ENCODE peak calls at places on chromosomes 11 and 22, in five cellular contexts. Y is HCT116, O is mammary epithelial cell, E is fibroblast of lung, U is IMR-90. K is an unnamed sample.

GRCh38 chr22:22787805-22788459 is 99.7 kb upstream of the IGLL5 start:
- DNase-seq in Y (peak; percentile 44), O (peak; percentile 12), E (peak; percentile 49), U (peak; percentile 28), K (peak; percentile 68)

GRCh38 chr11:36672815-36673450 is 74.9 kb upstream of the RAG2 start:
- DNase-seq in Y (peak; percentile 38), O (peak; percentile 39), E (peak; percentile 61), U (peak; percentile 58), K (peak; percentile 52)

GRCh38 chr11:126578021-126578420 is 222.5 kb downstream of the ST3GAL4 start:
- DNase-seq in Y (no peak), O (no peak), E (no peak), U (no peak), K (no peak)

GRCh38 chr11:76628408-76628947 is 42.1 kb downstream of the LRRC32 start:
- DNase-seq in Y (no peak), O (no peak), E (no peak), U (no peak), K (no peak)

GRCh38 chr11:31882951-31883392 is 71.8 kb upstream of the PAX6 start:
- DNase-seq in Y (no peak), O (no peak), E (no peak), U (no peak), K (peak; percentile 12)

GRCh38 chr11:23263466-23263865 is 403.2 kb upstream of the CCDC179 start:
- DNase-seq in Y (no peak), O (no peak), E (no peak), U (no peak), K (no peak)

GRCh38 chr11:120543816-120544215 is 32.3 kb downstream of the GRIK4 start:
- DNase-seq in Y (no peak), O (no peak), E (no peak), U (no peak), K (no peak)

GRCh38 chr22:49935561-49935960 is 17.1 kb downstream of the CRELD2 start:
- DNase-seq in Y (no peak), O (no peak), E (peak; percentile 31), U (no peak), K (no peak)

GRCh38 chr11:134199531-134199930 is 24.2 kb downstream of the NCAPD3 start:
- DNase-seq in Y (no peak), O (no peak), E (no peak), U (no peak), K (no peak)

GRCh38 chr22:19983701-19984100 is 32.9 kb downstream of the ARVCF start:
- DNase-seq in Y (no peak), O (no peak), E (no peak), U (no peak), K (peak; percentile 25)

GRCh38 chr22:37342065-37342464 is 59.8 kb downstream of the CYTH4 start:
- DNase-seq in Y (no peak), O (no peak), E (no peak), U (no peak), K (no peak)

GRCh38 chr22:17891427-17892167 is 117.3 kb upstream of the BID start:
- DNase-seq in Y (no peak), O (no peak), E (no peak), U (no peak), K (no peak)

GRCh38 chr11:64457416-64458010 is 98.6 kb downstream of the RPS6KA4 start:
- DNase-seq in Y (no peak), O (no peak), E (no peak), U (no peak), K (no peak)

GRCh38 chr11:24132471-24132870 is 364.4 kb upstream of the LUZP2 start:
- DNase-seq in Y (no peak), O (no peak), E (no peak), U (no peak), K (no peak)

GRCh38 chr22:43796567-43796966 is 15.5 kb downstream of the EFCAB6 start:
- DNase-seq in Y (peak; percentile 6), O (peak; percentile 20), E (peak; percentile 72), U (peak; percentile 81), K (peak; percentile 62)

GRCh38 chr22:20154602-20155183 is 3.8 kb upstream of the CCDC188 start:
- DNase-seq in Y (no peak), O (no peak), E (no peak), U (no peak), K (no peak)

GRCh38 chr11:3001496-3001895 is 9.4 kb upstream of the NAP1L4 start:
- DNase-seq in Y (no peak), O (no peak), E (no peak), U (no peak), K (no peak)

GRCh38 chr11:115439385-115439784 is 64.8 kb downstream of the CADM1 start:
- DNase-seq in Y (no peak), O (peak; percentile 2), E (peak; percentile 44), U (peak; percentile 79), K (no peak)

GRCh38 chr22:36386351-36386899 is 1.3 kb downstream of the MYH9 start:
- DNase-seq in Y (no peak), O (no peak), E (no peak), U (no peak), K (peak; percentile 79)

GRCh38 chr11:39239553-39239952 is 2219.9 kb downstream of the LRRC4C start:
- DNase-seq in Y (no peak), O (peak; percentile 3), E (no peak), U (no peak), K (no peak)

DNA sequence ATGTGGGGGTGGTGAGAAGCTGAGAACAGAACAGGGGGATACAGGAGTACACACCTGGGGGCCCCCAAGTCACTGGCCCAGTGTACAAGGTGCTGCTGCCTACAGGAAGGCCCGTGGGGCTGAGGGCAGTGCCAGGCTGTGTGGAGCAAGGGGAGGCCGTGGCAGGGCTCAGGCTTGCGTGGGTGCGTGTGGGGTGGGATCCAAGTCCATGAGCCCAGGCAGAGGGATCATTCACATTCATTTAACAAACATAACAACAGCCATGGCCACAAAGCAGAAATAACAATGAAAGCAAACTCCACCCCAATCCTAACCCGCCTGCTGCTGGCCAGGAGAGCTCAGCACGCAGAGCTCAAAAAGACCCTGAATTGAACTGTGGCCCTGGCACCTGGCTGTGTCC is 17.1 kb upstream of the SCGB1A1 start:
- DNase-seq in Y (no peak), O (no peak), E (no peak), U (no peak), K (peak; percentile 51)
- H3K9ac ChIP-seq in Y (no peak overlapping the region), O (no peak overlapping the region), E (no peak overlapping the region), U (no peak overlapping the region), K (peak overlapping the region; percentile 51)

DNA sequence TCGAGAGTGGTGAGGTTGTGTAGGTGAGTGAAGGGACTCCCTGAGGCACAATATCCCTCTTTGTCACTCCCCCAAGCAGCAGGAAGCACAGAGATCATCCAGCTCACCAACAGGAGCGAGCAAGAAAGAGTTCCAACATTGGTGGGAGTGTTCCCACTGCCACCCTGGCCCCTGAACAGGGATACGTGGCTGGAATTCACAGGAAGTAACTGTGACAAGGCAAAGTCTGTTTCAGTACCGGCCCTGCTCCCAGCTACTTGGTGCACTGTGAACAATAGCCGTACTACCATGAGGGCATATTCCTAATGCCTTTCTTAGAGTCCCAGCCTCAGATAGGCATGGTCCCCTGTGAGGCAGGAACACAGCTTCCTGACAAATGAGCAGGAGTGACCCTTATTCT is 1.9 kb upstream of the SLC37A2 start:
- DNase-seq in Y (no peak), O (no peak), E (no peak), U (no peak), K (no peak)
- H3K9ac ChIP-seq in Y (no peak overlapping the region), O (no peak overlapping the region), E (no peak overlapping the region), U (no peak overlapping the region), K (no peak overlapping the region)

GRCh38 chr22:40391417-40391816 is 21.0 kb downstream of the SGSM3 start:
- DNase-seq in Y (no peak), O (no peak), E (no peak), U (peak; percentile 18), K (no peak)
- H3K9ac ChIP-seq in Y (no peak overlapping the region), O (no peak overlapping the region), E (no peak overlapping the region), U (no peak overlapping the region), K (no peak overlapping the region)

DNA sequence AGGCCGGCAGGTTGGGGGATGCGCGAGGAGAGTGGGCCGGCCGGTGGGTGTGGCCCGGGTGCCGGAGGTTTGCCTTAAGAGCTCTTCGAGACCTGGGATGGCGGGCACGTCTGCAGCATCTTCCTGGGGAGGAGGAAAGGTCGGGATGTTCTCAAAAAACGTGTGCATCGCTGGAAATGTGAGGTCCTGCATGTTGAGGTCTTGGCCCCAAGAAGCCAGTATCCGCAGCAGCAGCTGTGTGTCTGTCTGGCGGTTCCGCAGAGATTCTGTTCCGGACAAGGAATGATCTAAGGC is 1.4 kb downstream of the NAV2 start:
- DNase-seq in Y (no peak), O (no peak), E (no peak), U (peak; percentile 19), K (peak; percentile 61)
- H3K9ac ChIP-seq in Y (no peak overlapping the region), O (peak overlapping the region; percentile 72), E (peak overlapping the region; percentile 93), U (peak overlapping the region; percentile 69), K (peak overlapping the region; percentile 92)

K was measured in GM23248.